ENCODE peak calls at places on chromosomes 5 and 9, in eight cellular contexts. O, I, H, P, C, B, Z and J are unnamed samples.

GRCh38 chr5:72235725-72236124 is 84.3 kb downstream of the MRPS27 start:
- DNase-seq in C (no peak), P (no peak), Z (peak; percentile 20), O (no peak), I (no peak), B (no peak), H (no peak), J (no peak)

GRCh38 chr9:109143881-109144562 is 23.0 kb downstream of the FRRS1L start:
- DNase-seq in H (no peak), B (peak; percentile 25), P (no peak), I (peak; percentile 64), Z (peak; percentile 75), O (peak; percentile 54), C (no peak), J (peak; percentile 26)

GRCh38 chr5:42555797-42556196 is 132.6 kb downstream of the GHR start:
- DNase-seq in C (no peak), Z (no peak), B (no peak), I (no peak), O (peak; percentile 70), P (no peak), H (no peak), J (no peak)

GRCh38 chr5:73692166-73692640 is 66.2 kb downstream of the ARHGEF28 start:
- DNase-seq in H (no peak), B (no peak), Z (peak; percentile 92), C (no peak), O (peak; percentile 61), I (no peak), P (no peak), J (no peak)

GRCh38 chr5:6979061-6979460 is 265.8 kb downstream of the TENT4A start:
- DNase-seq in C (no peak), B (no peak), O (no peak), Z (no peak), H (no peak), I (no peak), P (no peak), J (no peak)

GRCh38 chr5:51382759-51383493 is at the start of gene ISL1:
- DNase-seq in B (peak; percentile 88), O (peak; percentile 79), P (no peak), I (no peak), H (no peak), Z (peak; percentile 66), C (no peak), J (no peak)

GRCh38 chr5:90899014-90899604 is 340.5 kb downstream of the ADGRV1 start:
- DNase-seq in C (no peak), O (no peak), I (no peak), B (peak; percentile 23), Z (no peak), H (no peak), P (no peak), J (no peak)

GRCh38 chr9:14084867-14085266 is 229.1 kb downstream of the NFIB start:
- DNase-seq in I (no peak), H (no peak), Z (no peak), O (no peak), C (no peak), P (no peak), B (no peak), J (no peak)

GRCh38 chr9:91187965-91188344 is 173.8 kb downstream of the AUH start:
- DNase-seq in P (peak; percentile 82), B (no peak), H (no peak), C (no peak), Z (peak; percentile 70), O (no peak), I (no peak), J (no peak)

GRCh38 chr5:175655411-175655810 is 2.5 kb upstream of the HRH2 start:
- DNase-seq in P (no peak), C (no peak), I (no peak), B (no peak), H (no peak), Z (no peak), O (no peak), J (no peak)